ENCODE peak calls at places on chromosomes 3 and 15, in eight cellular contexts. One of them, this sample, is unnamed.

GRCh38 chr15:44720460-44721185 is 9.3 kb downstream of the B2M start:
- DNase-seq in CD8-positive, alpha-beta T cell: no peak
- DNase-seq in gastrocnemius medialis: no peak
- DNase-seq in fibroblast of lung: no peak
- DNase-seq in upper lobe of right lung: no peak
- DNase-seq in left ventricle myocardium inferior: no peak
- DNase-seq in Peyer's patch: no peak
- DNase-seq in HCT116: no peak
- DNase-seq in this sample: peak

GRCh38 chr15:59180946-59181345 is 25.7 kb upstream of the LDHAL6B start:
- DNase-seq in CD8-positive, alpha-beta T cell: no peak
- DNase-seq in gastrocnemius medialis: no peak
- DNase-seq in fibroblast of lung: peak
- DNase-seq in upper lobe of right lung: peak
- DNase-seq in left ventricle myocardium inferior: no peak
- DNase-seq in Peyer's patch: peak
- DNase-seq in HCT116: no peak
- DNase-seq in this sample: no peak

GRCh38 chr15:38251726-38252480 is 733 bp upstream of the SPRED1 start:
- DNase-seq in CD8-positive, alpha-beta T cell: peak
- DNase-seq in gastrocnemius medialis: peak
- DNase-seq in fibroblast of lung: peak
- DNase-seq in upper lobe of right lung: peak
- DNase-seq in left ventricle myocardium inferior: peak
- DNase-seq in Peyer's patch: peak
- DNase-seq in HCT116: peak
- DNase-seq in this sample: peak

GRCh38 chr3:143170676-143171075 is 51.1 kb downstream of the CHST2 start:
- DNase-seq in CD8-positive, alpha-beta T cell: no peak
- DNase-seq in gastrocnemius medialis: no peak
- DNase-seq in fibroblast of lung: peak
- DNase-seq in upper lobe of right lung: no peak
- DNase-seq in left ventricle myocardium inferior: no peak
- DNase-seq in Peyer's patch: no peak
- DNase-seq in HCT116: no peak
- DNase-seq in this sample: peak

GRCh38 chr15:53837263-53837662 is 77.8 kb upstream of the WDR72 start:
- DNase-seq in CD8-positive, alpha-beta T cell: no peak
- DNase-seq in gastrocnemius medialis: no peak
- DNase-seq in fibroblast of lung: no peak
- DNase-seq in upper lobe of right lung: peak
- DNase-seq in left ventricle myocardium inferior: no peak
- DNase-seq in Peyer's patch: no peak
- DNase-seq in HCT116: no peak
- DNase-seq in this sample: peak

GRCh38 chr3:127679534-127680145 is 6.9 kb downstream of the ABTB1 start:
- DNase-seq in CD8-positive, alpha-beta T cell: no peak
- DNase-seq in gastrocnemius medialis: no peak
- DNase-seq in fibroblast of lung: no peak
- DNase-seq in upper lobe of right lung: peak
- DNase-seq in left ventricle myocardium inferior: peak
- DNase-seq in Peyer's patch: peak
- DNase-seq in HCT116: no peak
- DNase-seq in this sample: no peak

GRCh38 chr3:196287066-196287404 is 491 bp downstream of the PCYT1A start:
- DNase-seq in CD8-positive, alpha-beta T cell: no peak
- DNase-seq in gastrocnemius medialis: peak
- DNase-seq in fibroblast of lung: peak
- DNase-seq in upper lobe of right lung: no peak
- DNase-seq in left ventricle myocardium inferior: peak
- DNase-seq in Peyer's patch: no peak
- DNase-seq in HCT116: no peak
- DNase-seq in this sample: peak

GRCh38 chr3:28013864-28014473 is 227.4 kb upstream of the CMC1 start:
- DNase-seq in CD8-positive, alpha-beta T cell: no peak
- DNase-seq in gastrocnemius medialis: no peak
- DNase-seq in fibroblast of lung: no peak
- DNase-seq in upper lobe of right lung: no peak
- DNase-seq in left ventricle myocardium inferior: no peak
- DNase-seq in Peyer's patch: no peak
- DNase-seq in HCT116: no peak
- DNase-seq in this sample: peak

GRCh38 chr3:195580733-195581443 is 2.9 kb downstream of the APOD start:
- DNase-seq in CD8-positive, alpha-beta T cell: no peak
- DNase-seq in gastrocnemius medialis: no peak
- DNase-seq in fibroblast of lung: peak
- DNase-seq in upper lobe of right lung: no peak
- DNase-seq in left ventricle myocardium inferior: no peak
- DNase-seq in Peyer's patch: no peak
- DNase-seq in HCT116: no peak
- DNase-seq in this sample: no peak

GRCh38 chr15:101320501-101321052 is 25.5 kb upstream of the SNRPA1 start:
- DNase-seq in CD8-positive, alpha-beta T cell: peak
- DNase-seq in gastrocnemius medialis: no peak
- DNase-seq in fibroblast of lung: peak
- DNase-seq in upper lobe of right lung: peak
- DNase-seq in left ventricle myocardium inferior: peak
- DNase-seq in Peyer's patch: peak
- DNase-seq in HCT116: no peak
- DNase-seq in this sample: peak

GRCh38 chr3:160808838-160809237 is 52.8 kb downstream of the PPM1L start:
- DNase-seq in CD8-positive, alpha-beta T cell: no peak
- DNase-seq in gastrocnemius medialis: peak
- DNase-seq in fibroblast of lung: no peak
- DNase-seq in upper lobe of right lung: no peak
- DNase-seq in left ventricle myocardium inferior: peak
- DNase-seq in Peyer's patch: no peak
- DNase-seq in HCT116: no peak
- DNase-seq in this sample: no peak

GRCh38 chr3:33081812-33082211 is 15.1 kb downstream of the GLB1 start:
- DNase-seq in CD8-positive, alpha-beta T cell: no peak
- DNase-seq in gastrocnemius medialis: no peak
- DNase-seq in fibroblast of lung: no peak
- DNase-seq in upper lobe of right lung: no peak
- DNase-seq in left ventricle myocardium inferior: no peak
- DNase-seq in Peyer's patch: no peak
- DNase-seq in HCT116: no peak
- DNase-seq in this sample: no peak

GRCh38 chr15:35491173-35491572 is 54.8 kb downstream of the DPH6 start:
- DNase-seq in CD8-positive, alpha-beta T cell: no peak
- DNase-seq in gastrocnemius medialis: no peak
- DNase-seq in fibroblast of lung: no peak
- DNase-seq in upper lobe of right lung: no peak
- DNase-seq in left ventricle myocardium inferior: no peak
- DNase-seq in Peyer's patch: no peak
- DNase-seq in HCT116: no peak
- DNase-seq in this sample: no peak

GRCh38 chr3:132606085-132606484 is 9.0 kb downstream of the ACKR4 start:
- DNase-seq in CD8-positive, alpha-beta T cell: no peak
- DNase-seq in gastrocnemius medialis: no peak
- DNase-seq in fibroblast of lung: peak
- DNase-seq in upper lobe of right lung: no peak
- DNase-seq in left ventricle myocardium inferior: no peak
- DNase-seq in Peyer's patch: no peak
- DNase-seq in HCT116: no peak
- DNase-seq in this sample: no peak

GRCh38 chr15:71971905-71972304 is 146.0 kb downstream of the MYO9A start:
- DNase-seq in CD8-positive, alpha-beta T cell: no peak
- DNase-seq in gastrocnemius medialis: no peak
- DNase-seq in fibroblast of lung: no peak
- DNase-seq in upper lobe of right lung: no peak
- DNase-seq in left ventricle myocardium inferior: no peak
- DNase-seq in Peyer's patch: no peak
- DNase-seq in HCT116: no peak
- DNase-seq in this sample: no peak

GRCh38 chr3:129597087-129597791 is 9.2 kb downstream of the PLXND1 start:
- DNase-seq in CD8-positive, alpha-beta T cell: no peak
- DNase-seq in gastrocnemius medialis: no peak
- DNase-seq in fibroblast of lung: peak
- DNase-seq in upper lobe of right lung: no peak
- DNase-seq in left ventricle myocardium inferior: peak
- DNase-seq in Peyer's patch: no peak
- DNase-seq in HCT116: no peak
- DNase-seq in this sample: no peak

GRCh38 chr3:73143821-73144237 is 82.4 kb downstream of the EBLN2 start:
- DNase-seq in CD8-positive, alpha-beta T cell: no peak
- DNase-seq in gastrocnemius medialis: no peak
- DNase-seq in fibroblast of lung: peak
- DNase-seq in upper lobe of right lung: no peak
- DNase-seq in left ventricle myocardium inferior: no peak
- DNase-seq in Peyer's patch: no peak
- DNase-seq in HCT116: no peak
- DNase-seq in this sample: no peak

GRCh38 chr3:66014056-66014455 is 24.7 kb downstream of the MAGI1 start:
- DNase-seq in CD8-positive, alpha-beta T cell: no peak
- DNase-seq in gastrocnemius medialis: no peak
- DNase-seq in fibroblast of lung: no peak
- DNase-seq in upper lobe of right lung: no peak
- DNase-seq in left ventricle myocardium inferior: no peak
- DNase-seq in Peyer's patch: no peak
- DNase-seq in HCT116: no peak
- DNase-seq in this sample: no peak

GRCh38 chr3:66010348-66011097 is 28.2 kb downstream of the MAGI1 start:
- DNase-seq in CD8-positive, alpha-beta T cell: no peak
- DNase-seq in gastrocnemius medialis: no peak
- DNase-seq in fibroblast of lung: no peak
- DNase-seq in upper lobe of right lung: no peak
- DNase-seq in left ventricle myocardium inferior: no peak
- DNase-seq in Peyer's patch: no peak
- DNase-seq in HCT116: peak
- DNase-seq in this sample: no peak

GRCh38 chr3:66014641-66015040 is 24.1 kb downstream of the MAGI1 start:
- DNase-seq in CD8-positive, alpha-beta T cell: no peak
- DNase-seq in gastrocnemius medialis: no peak
- DNase-seq in fibroblast of lung: no peak
- DNase-seq in upper lobe of right lung: no peak
- DNase-seq in left ventricle myocardium inferior: no peak
- DNase-seq in Peyer's patch: no peak
- DNase-seq in HCT116: no peak
- DNase-seq in this sample: no peak

GRCh38 chr3:66012711-66013110 is 26.0 kb downstream of the MAGI1 start:
- DNase-seq in CD8-positive, alpha-beta T cell: no peak
- DNase-seq in gastrocnemius medialis: no peak
- DNase-seq in fibroblast of lung: no peak
- DNase-seq in upper lobe of right lung: no peak
- DNase-seq in left ventricle myocardium inferior: no peak
- DNase-seq in Peyer's patch: no peak
- DNase-seq in HCT116: no peak
- DNase-seq in this sample: no peak

GRCh38 chr3:66011098-66011655 is 27.5 kb downstream of the MAGI1 start:
- DNase-seq in CD8-positive, alpha-beta T cell: no peak
- DNase-seq in gastrocnemius medialis: no peak
- DNase-seq in fibroblast of lung: no peak
- DNase-seq in upper lobe of right lung: no peak
- DNase-seq in left ventricle myocardium inferior: no peak
- DNase-seq in Peyer's patch: no peak
- DNase-seq in HCT116: no peak
- DNase-seq in this sample: no peak
- TF ChIP-seq CTCF in CD8-positive, alpha-beta T cell: no peak
- TF ChIP-seq CTCF in gastrocnemius medialis: no peak
- TF ChIP-seq CTCF in fibroblast of lung: no peak
- TF ChIP-seq CTCF in upper lobe of right lung: no peak
- TF ChIP-seq CTCF in left ventricle myocardium inferior: no peak
- TF ChIP-seq CTCF in Peyer's patch: no peak
- TF ChIP-seq CTCF in HCT116: no peak
- TF ChIP-seq CTCF in this sample: no peak

DNA sequence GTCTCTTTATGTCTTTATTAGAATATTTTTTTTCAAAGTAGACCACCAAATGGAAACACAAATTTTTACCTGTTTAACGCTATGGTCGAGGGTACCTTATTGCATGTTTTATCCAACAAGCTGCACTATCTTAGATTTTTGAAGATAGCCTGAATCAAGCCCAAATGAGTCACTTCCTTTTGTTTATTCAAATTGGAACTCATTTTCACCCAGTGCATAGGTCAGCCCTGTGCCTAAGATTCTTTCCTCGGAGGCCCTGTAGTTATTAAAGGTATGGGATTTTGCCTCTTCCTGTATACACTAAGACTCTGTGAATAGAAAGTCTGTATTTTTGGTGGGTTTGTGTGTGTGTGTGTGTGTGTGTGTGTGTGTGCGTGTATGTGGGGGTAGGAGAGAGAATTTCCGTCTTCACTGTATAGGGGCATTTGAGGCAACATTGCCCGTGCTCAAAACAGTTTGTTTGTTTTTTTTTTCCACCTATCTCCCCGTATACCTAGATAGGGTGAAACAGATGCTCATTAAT is 358.0 kb upstream of the CADM2 start:
- DNase-seq in CD8-positive, alpha-beta T cell: no peak
- DNase-seq in gastrocnemius medialis: no peak
- DNase-seq in fibroblast of lung: no peak
- DNase-seq in upper lobe of right lung: no peak
- DNase-seq in left ventricle myocardium inferior: no peak
- DNase-seq in Peyer's patch: no peak
- DNase-seq in HCT116: no peak
- DNase-seq in this sample: no peak
- H3K4me3 ChIP-seq in CD8-positive, alpha-beta T cell: no peak
- H3K4me3 ChIP-seq in gastrocnemius medialis: no peak
- H3K4me3 ChIP-seq in fibroblast of lung: no peak
- H3K4me3 ChIP-seq in upper lobe of right lung: no peak
- H3K4me3 ChIP-seq in left ventricle myocardium inferior: no peak
- H3K4me3 ChIP-seq in Peyer's patch: no peak
- H3K4me3 ChIP-seq in HCT116: no peak
- H3K4me3 ChIP-seq in this sample: no peak

DNA sequence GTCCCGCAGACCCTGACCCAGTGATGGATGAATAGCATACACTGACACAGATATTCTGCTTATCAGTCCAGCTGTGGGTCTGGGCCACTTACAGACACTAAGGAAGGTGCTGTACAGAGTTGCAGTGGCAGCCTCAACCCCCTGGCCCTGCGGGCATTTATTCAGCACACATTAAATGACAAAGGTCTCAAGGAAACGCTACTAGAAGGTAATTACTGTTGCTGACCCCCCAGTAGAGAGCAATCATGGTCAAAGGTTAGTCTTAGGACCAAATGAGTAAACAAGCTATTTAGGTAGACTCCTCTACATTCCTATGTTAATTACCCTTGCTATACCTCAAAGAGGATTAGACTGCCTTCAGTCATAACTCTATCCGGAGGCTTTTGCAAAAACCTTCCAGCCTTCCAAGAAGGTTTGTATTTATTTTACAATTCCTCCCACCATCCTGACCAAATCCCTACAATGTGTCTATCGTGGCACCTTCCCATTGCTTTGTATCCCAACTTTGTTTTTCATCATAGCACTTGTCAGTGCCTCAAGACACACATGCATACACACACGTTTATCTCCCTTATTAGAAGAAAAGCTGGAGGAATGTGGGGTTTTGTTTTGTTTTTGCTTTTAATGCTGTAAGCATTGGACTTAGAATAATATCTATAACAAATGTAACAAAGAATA is 227.9 kb downstream of the PYDC2 start:
- DNase-seq in CD8-positive, alpha-beta T cell: no peak
- DNase-seq in gastrocnemius medialis: no peak
- DNase-seq in fibroblast of lung: no peak
- DNase-seq in upper lobe of right lung: no peak
- DNase-seq in left ventricle myocardium inferior: no peak
- DNase-seq in Peyer's patch: no peak
- DNase-seq in HCT116: no peak
- DNase-seq in this sample: no peak
- TF ChIP-seq CTCF in CD8-positive, alpha-beta T cell: no peak
- TF ChIP-seq CTCF in gastrocnemius medialis: no peak
- TF ChIP-seq CTCF in fibroblast of lung: no peak
- TF ChIP-seq CTCF in upper lobe of right lung: no peak
- TF ChIP-seq CTCF in left ventricle myocardium inferior: no peak
- TF ChIP-seq CTCF in Peyer's patch: no peak
- TF ChIP-seq CTCF in HCT116: no peak
- TF ChIP-seq CTCF in this sample: no peak

GRCh38 chr3:74613566-74613965 is 893 bp downstream of the CNTN3 start:
- DNase-seq in CD8-positive, alpha-beta T cell: no peak
- DNase-seq in gastrocnemius medialis: no peak
- DNase-seq in fibroblast of lung: no peak
- DNase-seq in upper lobe of right lung: no peak
- DNase-seq in left ventricle myocardium inferior: no peak
- DNase-seq in Peyer's patch: peak
- DNase-seq in HCT116: no peak
- DNase-seq in this sample: no peak
- H3K4me3 ChIP-seq in CD8-positive, alpha-beta T cell: no peak
- H3K4me3 ChIP-seq in gastrocnemius medialis: peak
- H3K4me3 ChIP-seq in fibroblast of lung: peak
- H3K4me3 ChIP-seq in upper lobe of right lung: peak
- H3K4me3 ChIP-seq in left ventricle myocardium inferior: peak
- H3K4me3 ChIP-seq in Peyer's patch: peak
- H3K4me3 ChIP-seq in HCT116: no peak
- H3K4me3 ChIP-seq in this sample: no peak